ENCODE peak calls at places on chromosome 22, in nine cellular contexts. A is cardiac muscle cell; E is K562; P is HAP-1; R is heart right ventricle; Q is adrenal gland; T is sigmoid colon; W is CD4-positive, alpha-beta memory T cell; Y is HepG2. B is an unnamed sample.

GRCh38 chr22:27726726-27727449 is 74.7 kb downstream of the MN1 start:
- DNase-seq in A (no peak), E (peak; percentile 84), P (peak; percentile 86), R (peak; percentile 79), Q (peak; percentile 49), T (peak; percentile 75), W (no peak), Y (peak; percentile 4), B (peak; percentile 91)

GRCh38 chr22:49269928-49270327 is 557.7 kb downstream of the BRD1 start:
- DNase-seq in A (no peak), E (no peak), P (no peak), R (no peak), Q (no peak), T (no peak), W (no peak), Y (no peak), B (no peak)

GRCh38 chr22:41949297-41949965 is 2.5 kb upstream of the CENPM start:
- DNase-seq in A (no peak), E (no peak), P (no peak), R (no peak), Q (no peak), T (no peak), W (no peak), Y (no peak), B (no peak)

GRCh38 chr22:27879923-27880322 is 39.1 kb downstream of the PITPNB start:
- DNase-seq in A (peak; percentile 54), E (peak; percentile 48), P (peak; percentile 65), R (no peak), Q (peak; percentile 37), T (no peak), W (no peak), Y (peak; percentile 56), B (no peak)

GRCh38 chr22:22959147-22959827 is 71.7 kb downstream of the IGLL5 start:
- DNase-seq in A (peak; percentile 79), E (peak; percentile 99), P (peak; percentile 89), R (peak; percentile 81), Q (peak; percentile 89), T (peak; percentile 83), W (peak; percentile 59), Y (peak; percentile 78), B (peak; percentile 74)

GRCh38 chr22:40218152-40218551 is 40.4 kb downstream of the TNRC6B start:
- DNase-seq in A (no peak), E (no peak), P (no peak), R (no peak), Q (no peak), T (no peak), W (no peak), Y (no peak), B (no peak)

GRCh38 chr22:46941958-46942815 is 179.7 kb downstream of the TBC1D22A start:
- DNase-seq in A (no peak), E (no peak), P (no peak), R (peak; percentile 44), Q (peak; percentile 30), T (no peak), W (no peak), Y (no peak), B (no peak)

GRCh38 chr22:27970596-27971220 is 51.7 kb upstream of the PITPNB start:
- DNase-seq in A (no peak), E (no peak), P (no peak), R (no peak), Q (no peak), T (no peak), W (no peak), Y (no peak), B (no peak)

GRCh38 chr22:36369004-36369921 is 18.5 kb downstream of the MYH9 start:
- DNase-seq in A (no peak), E (no peak), P (no peak), R (no peak), Q (no peak), T (no peak), W (no peak), Y (no peak), B (peak; percentile 46)

GRCh38 chr22:49321477-49322055 is 506.1 kb downstream of the BRD1 start:
- DNase-seq in A (no peak), E (no peak), P (no peak), R (no peak), Q (no peak), T (no peak), W (no peak), Y (no peak), B (no peak)

GRCh38 chr22:19621372-19622060 is 92.8 kb upstream of the SEPTIN5 start:
- DNase-seq in A (no peak), E (no peak), P (no peak), R (no peak), Q (no peak), T (no peak), W (no peak), Y (no peak), B (no peak)

GRCh38 chr22:19625331-19626041 is 88.8 kb upstream of the SEPTIN5 start:
- DNase-seq in A (no peak), E (no peak), P (no peak), R (no peak), Q (no peak), T (no peak), W (no peak), Y (no peak), B (no peak)

GRCh38 chr22:19619144-19620009 is 94.9 kb upstream of the SEPTIN5 start:
- DNase-seq in A (no peak), E (no peak), P (no peak), R (no peak), Q (no peak), T (no peak), W (no peak), Y (no peak), B (no peak)

GRCh38 chr22:19620742-19621371 is 93.4 kb upstream of the SEPTIN5 start:
- DNase-seq in A (no peak), E (no peak), P (no peak), R (no peak), Q (peak; percentile 30), T (no peak), W (no peak), Y (no peak), B (no peak)

GRCh38 chr22:19622061-19622441 is 92.3 kb upstream of the SEPTIN5 start:
- DNase-seq in A (no peak), E (no peak), P (no peak), R (no peak), Q (no peak), T (no peak), W (no peak), Y (no peak), B (no peak)
- H3K4me1 ChIP-seq in A (peaks cover 4% of the 10 kb centered on the region), E (peaks cover 15% of the 10 kb centered on the region), P (no peaks in the 10 kb centered on the region), R (peaks cover 17% of the 10 kb centered on the region), Q (no peaks in the 10 kb centered on the region), T (no peaks in the 10 kb centered on the region), W (no peaks in the 10 kb centered on the region), Y (no peaks in the 10 kb centered on the region), B (peaks cover 6% of the 10 kb centered on the region)

GRCh38 chr22:50671641-50672040 is 982 bp upstream of the SHANK3 start:
- DNase-seq in A (no peak), E (no peak), P (no peak), R (peak; percentile 68), Q (no peak), T (no peak), W (no peak), Y (no peak), B (no peak)

GRCh38 chr22:50672041-50672440 is 582 bp upstream of the SHANK3 start:
- DNase-seq in A (no peak), E (no peak), P (no peak), R (no peak), Q (no peak), T (no peak), W (no peak), Y (no peak), B (no peak)

GRCh38 chr22:50673231-50674126 is 856 bp downstream of the SHANK3 start:
- DNase-seq in A (no peak), E (peak; percentile 6), P (no peak), R (no peak), Q (no peak), T (no peak), W (peak; percentile 24), Y (no peak), B (no peak)

GRCh38 chr22:50674127-50674493 is 1.5 kb downstream of the SHANK3 start:
- DNase-seq in A (peak; percentile 45), E (no peak), P (peak; percentile 48), R (no peak), Q (no peak), T (no peak), W (no peak), Y (no peak), B (no peak)

GRCh38 chr22:50672471-50673230 is at the start of gene SHANK3:
- DNase-seq in A (no peak), E (no peak), P (no peak), R (peak; percentile 92), Q (peak; percentile 57), T (peak; percentile 77), W (no peak), Y (no peak), B (peak; percentile 90)
- H3K4me3 ChIP-seq in A (peak within 1 kb of the TSS; percentile 44), E (no peak within 1 kb of the TSS), P (peak within 1 kb of the TSS; percentile 30), R (peak within 1 kb of the TSS; percentile 55), Q (no peak within 1 kb of the TSS), T (peak within 1 kb of the TSS; percentile 41), W (no peak within 1 kb of the TSS), Y (no peak within 1 kb of the TSS), B (peak within 1 kb of the TSS; percentile 69)

DNA sequence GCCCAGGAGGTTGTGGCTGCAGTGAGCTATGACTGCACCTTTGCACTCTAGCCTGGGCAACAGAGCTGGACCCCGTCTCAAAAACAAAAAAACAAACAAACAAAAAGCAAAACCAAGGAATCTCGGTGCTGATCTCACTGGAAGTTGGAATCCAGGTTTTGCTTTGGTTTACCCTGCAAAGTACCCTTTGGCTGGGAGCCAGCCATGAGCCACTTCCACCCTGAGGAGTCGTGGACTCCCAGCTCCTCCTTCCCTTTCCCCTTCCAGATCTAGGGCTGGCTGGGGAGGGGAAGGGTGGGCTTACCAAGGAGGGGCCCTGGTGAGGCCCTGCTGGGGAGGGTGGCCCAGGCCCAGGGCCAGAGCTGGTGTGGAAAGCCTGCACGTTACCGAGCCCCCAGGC is 28.8 kb downstream of the FBLN1 start:
- DNase-seq in A (peak; percentile 7), E (no peak), P (no peak), R (no peak), Q (no peak), T (no peak), W (no peak), Y (no peak), B (peak; percentile 34)
- H3K4me1 ChIP-seq in A (no peaks in the 10 kb centered on the region), E (no peaks in the 10 kb centered on the region), P (peaks cover 15% of the 10 kb centered on the region), R (peaks cover under 1% of the 10 kb centered on the region), Q (no peaks in the 10 kb centered on the region), T (peaks cover 44% of the 10 kb centered on the region), W (no peaks in the 10 kb centered on the region), Y (no peaks in the 10 kb centered on the region), B (no peaks in the 10 kb centered on the region)

GRCh38 chr22:29479417-29480261 is at the start of gene NEFH:
- DNase-seq in A (peak; percentile 21), E (peak; percentile 60), P (no peak), R (no peak), Q (peak; percentile 30), T (no peak), W (no peak), Y (no peak), B (no peak)
- H3K4me3 ChIP-seq in A (peak within 1 kb of the TSS; percentile 12), E (peak within 1 kb of the TSS; percentile 48), P (no peak within 1 kb of the TSS), R (peak within 1 kb of the TSS; percentile 24), Q (no peak within 1 kb of the TSS), T (peak within 1 kb of the TSS; percentile 32), W (no peak within 1 kb of the TSS), Y (no peak within 1 kb of the TSS), B (no peak within 1 kb of the TSS)

GRCh38 chr22:44666207-44666585 is 35.8 kb upstream of the PRR5 start:
- DNase-seq in A (no peak), E (no peak), P (no peak), R (no peak), Q (no peak), T (no peak), W (no peak), Y (no peak), B (no peak)
- H3K4me1 ChIP-seq in A (no peaks in the 10 kb centered on the region), E (peaks cover 21% of the 10 kb centered on the region), P (no peaks in the 10 kb centered on the region), R (peaks cover 31% of the 10 kb centered on the region), Q (peaks cover 19% of the 10 kb centered on the region), T (peaks cover 25% of the 10 kb centered on the region), W (peaks cover 65% of the 10 kb centered on the region), Y (peaks cover 30% of the 10 kb centered on the region), B (peaks cover 7% of the 10 kb centered on the region)

B was measured in right cardiac atrium.